ENCODE peak calls at places on chromosomes 5 and 9, in nine cellular contexts. One of them, this sample, is unnamed. For H3K27me3, the result is how much of the 10 kb centered on the place peaks cover.

GRCh38 chr5:126970517-126971017 is 59.8 kb downstream of the MARCHF3 start:
- DNase-seq in tibial nerve: no peak
- DNase-seq in neuronal stem cell: no peak
- DNase-seq in CD8-positive, alpha-beta T cell: no peak
- DNase-seq in heart left ventricle: peak
- DNase-seq in CD4-positive, CD25-positive, alpha-beta regulatory T cell: no peak
- DNase-seq in heart right ventricle: no peak
- DNase-seq in psoas muscle: no peak
- DNase-seq in uterus: no peak
- DNase-seq in this sample: no peak

GRCh38 chr5:14663734-14664269 is 716 bp upstream of the OTULIN start:
- DNase-seq in tibial nerve: no peak
- DNase-seq in neuronal stem cell: no peak
- DNase-seq in CD8-positive, alpha-beta T cell: no peak
- DNase-seq in heart left ventricle: peak
- DNase-seq in CD4-positive, CD25-positive, alpha-beta regulatory T cell: no peak
- DNase-seq in heart right ventricle: no peak
- DNase-seq in psoas muscle: no peak
- DNase-seq in uterus: no peak
- DNase-seq in this sample: no peak

GRCh38 chr9:129889936-129890717 is 54.9 kb downstream of the USP20 start:
- DNase-seq in tibial nerve: no peak
- DNase-seq in neuronal stem cell: no peak
- DNase-seq in CD8-positive, alpha-beta T cell: peak
- DNase-seq in heart left ventricle: no peak
- DNase-seq in CD4-positive, CD25-positive, alpha-beta regulatory T cell: peak
- DNase-seq in heart right ventricle: no peak
- DNase-seq in psoas muscle: no peak
- DNase-seq in uterus: no peak
- DNase-seq in this sample: peak

GRCh38 chr5:114898602-114899001 is 271.1 kb downstream of the TRIM36 start:
- DNase-seq in tibial nerve: no peak
- DNase-seq in neuronal stem cell: no peak
- DNase-seq in CD8-positive, alpha-beta T cell: no peak
- DNase-seq in heart left ventricle: no peak
- DNase-seq in CD4-positive, CD25-positive, alpha-beta regulatory T cell: no peak
- DNase-seq in heart right ventricle: no peak
- DNase-seq in psoas muscle: no peak
- DNase-seq in uterus: no peak
- DNase-seq in this sample: no peak

GRCh38 chr5:135269828-135270545 is 129.0 kb downstream of the MACROH2A1 start:
- DNase-seq in tibial nerve: no peak
- DNase-seq in neuronal stem cell: no peak
- DNase-seq in CD8-positive, alpha-beta T cell: no peak
- DNase-seq in heart left ventricle: no peak
- DNase-seq in CD4-positive, CD25-positive, alpha-beta regulatory T cell: no peak
- DNase-seq in heart right ventricle: no peak
- DNase-seq in psoas muscle: peak
- DNase-seq in uterus: peak
- DNase-seq in this sample: no peak

GRCh38 chr5:177471610-177472356 is 1.7 kb downstream of the DBN1 start:
- DNase-seq in tibial nerve: peak
- DNase-seq in neuronal stem cell: no peak
- DNase-seq in CD8-positive, alpha-beta T cell: peak
- DNase-seq in heart left ventricle: no peak
- DNase-seq in CD4-positive, CD25-positive, alpha-beta regulatory T cell: no peak
- DNase-seq in heart right ventricle: peak
- DNase-seq in psoas muscle: peak
- DNase-seq in uterus: no peak
- DNase-seq in this sample: no peak

GRCh38 chr9:110745656-110746055 is 77.1 kb downstream of the MUSK start:
- DNase-seq in tibial nerve: no peak
- DNase-seq in neuronal stem cell: no peak
- DNase-seq in CD8-positive, alpha-beta T cell: no peak
- DNase-seq in heart left ventricle: no peak
- DNase-seq in CD4-positive, CD25-positive, alpha-beta regulatory T cell: no peak
- DNase-seq in heart right ventricle: no peak
- DNase-seq in psoas muscle: peak
- DNase-seq in uterus: no peak
- DNase-seq in this sample: no peak

GRCh38 chr5:133370281-133370890 is 242.0 kb downstream of the FSTL4 start:
- DNase-seq in tibial nerve: no peak
- DNase-seq in neuronal stem cell: no peak
- DNase-seq in CD8-positive, alpha-beta T cell: no peak
- DNase-seq in heart left ventricle: no peak
- DNase-seq in CD4-positive, CD25-positive, alpha-beta regulatory T cell: no peak
- DNase-seq in heart right ventricle: no peak
- DNase-seq in psoas muscle: no peak
- DNase-seq in uterus: no peak
- DNase-seq in this sample: no peak

GRCh38 chr9:88684046-88684445 is 149.1 kb downstream of the NXNL2 start:
- DNase-seq in tibial nerve: no peak
- DNase-seq in neuronal stem cell: no peak
- DNase-seq in CD8-positive, alpha-beta T cell: no peak
- DNase-seq in heart left ventricle: no peak
- DNase-seq in CD4-positive, CD25-positive, alpha-beta regulatory T cell: no peak
- DNase-seq in heart right ventricle: no peak
- DNase-seq in psoas muscle: no peak
- DNase-seq in uterus: no peak
- DNase-seq in this sample: no peak

GRCh38 chr9:129362287-129363098 is 184.4 kb upstream of the IER5L start:
- DNase-seq in tibial nerve: no peak
- DNase-seq in neuronal stem cell: no peak
- DNase-seq in CD8-positive, alpha-beta T cell: no peak
- DNase-seq in heart left ventricle: no peak
- DNase-seq in CD4-positive, CD25-positive, alpha-beta regulatory T cell: no peak
- DNase-seq in heart right ventricle: no peak
- DNase-seq in psoas muscle: no peak
- DNase-seq in uterus: no peak
- DNase-seq in this sample: peak

GRCh38 chr5:72292411-72292810 is 27.6 kb downstream of the MRPS27 start:
- DNase-seq in tibial nerve: no peak
- DNase-seq in neuronal stem cell: no peak
- DNase-seq in CD8-positive, alpha-beta T cell: no peak
- DNase-seq in heart left ventricle: no peak
- DNase-seq in CD4-positive, CD25-positive, alpha-beta regulatory T cell: no peak
- DNase-seq in heart right ventricle: no peak
- DNase-seq in psoas muscle: no peak
- DNase-seq in uterus: no peak
- DNase-seq in this sample: no peak

GRCh38 chr9:109315889-109316640 is 4.8 kb downstream of the EPB41L4B start:
- DNase-seq in tibial nerve: peak
- DNase-seq in neuronal stem cell: no peak
- DNase-seq in CD8-positive, alpha-beta T cell: no peak
- DNase-seq in heart left ventricle: peak
- DNase-seq in CD4-positive, CD25-positive, alpha-beta regulatory T cell: no peak
- DNase-seq in heart right ventricle: peak
- DNase-seq in psoas muscle: peak
- DNase-seq in uterus: no peak
- DNase-seq in this sample: peak

GRCh38 chr9:68780735-68781134 is 75.7 kb downstream of the PIP5K1B start:
- DNase-seq in tibial nerve: no peak
- DNase-seq in neuronal stem cell: no peak
- DNase-seq in CD8-positive, alpha-beta T cell: no peak
- DNase-seq in heart left ventricle: no peak
- DNase-seq in CD4-positive, CD25-positive, alpha-beta regulatory T cell: no peak
- DNase-seq in heart right ventricle: no peak
- DNase-seq in psoas muscle: no peak
- DNase-seq in uterus: no peak
- DNase-seq in this sample: no peak

DNA sequence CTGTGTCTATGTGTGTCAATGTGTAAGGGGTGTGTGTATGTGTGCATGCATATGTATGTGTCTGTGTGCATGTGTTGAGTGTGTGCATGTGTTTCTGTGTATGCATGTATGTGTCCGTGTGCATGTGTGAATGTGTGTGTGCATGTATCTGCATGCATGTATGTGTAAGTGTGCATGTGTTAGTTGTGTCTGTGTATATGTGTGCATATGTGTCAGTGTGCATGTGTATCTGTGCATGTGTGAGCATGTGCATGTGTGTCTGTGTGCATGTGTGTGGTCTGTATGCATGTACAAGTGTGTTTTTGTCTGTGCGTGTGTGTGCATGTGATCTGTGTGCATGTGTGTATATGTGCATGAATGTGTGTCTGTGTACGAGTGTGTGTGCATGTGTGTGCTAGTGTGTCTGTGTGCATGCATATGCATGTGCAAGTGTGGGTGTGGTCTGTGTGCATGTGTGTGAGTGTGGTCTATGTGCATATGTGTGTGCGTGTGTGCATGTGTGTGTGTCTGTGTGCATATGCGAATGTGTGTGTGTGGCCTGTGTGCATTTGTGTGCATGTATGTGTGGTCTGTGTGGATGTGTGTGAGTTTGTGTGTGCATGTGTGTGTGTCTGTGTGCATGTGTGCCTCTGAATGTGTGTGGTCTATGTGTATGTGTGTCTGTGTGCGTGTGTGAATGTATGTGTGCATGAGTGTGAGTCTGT is 9.6 kb downstream of the FAM163B start:
- DNase-seq in tibial nerve: no peak
- DNase-seq in neuronal stem cell: no peak
- DNase-seq in CD8-positive, alpha-beta T cell: no peak
- DNase-seq in heart left ventricle: no peak
- DNase-seq in CD4-positive, CD25-positive, alpha-beta regulatory T cell: no peak
- DNase-seq in heart right ventricle: no peak
- DNase-seq in psoas muscle: no peak
- DNase-seq in uterus: no peak
- DNase-seq in this sample: no peak
- H3K27me3 ChIP-seq in tibial nerve: under half
- H3K27me3 ChIP-seq in neuronal stem cell: under half
- H3K27me3 ChIP-seq in CD8-positive, alpha-beta T cell: under half
- H3K27me3 ChIP-seq in heart left ventricle: under half
- H3K27me3 ChIP-seq in CD4-positive, CD25-positive, alpha-beta regulatory T cell: under half
- H3K27me3 ChIP-seq in heart right ventricle: under half
- H3K27me3 ChIP-seq in psoas muscle: under half
- H3K27me3 ChIP-seq in uterus: under half
- H3K27me3 ChIP-seq in this sample: under half

GRCh38 chr5:16897284-16897704 is 38.8 kb downstream of the MYO10 start:
- DNase-seq in tibial nerve: no peak
- DNase-seq in neuronal stem cell: no peak
- DNase-seq in CD8-positive, alpha-beta T cell: no peak
- DNase-seq in heart left ventricle: no peak
- DNase-seq in CD4-positive, CD25-positive, alpha-beta regulatory T cell: no peak
- DNase-seq in heart right ventricle: no peak
- DNase-seq in psoas muscle: no peak
- DNase-seq in uterus: no peak
- DNase-seq in this sample: no peak
- H3K4me3 ChIP-seq in tibial nerve: no peak
- H3K4me3 ChIP-seq in neuronal stem cell: no peak
- H3K4me3 ChIP-seq in CD8-positive, alpha-beta T cell: no peak
- H3K4me3 ChIP-seq in heart left ventricle: no peak
- H3K4me3 ChIP-seq in CD4-positive, CD25-positive, alpha-beta regulatory T cell: no peak
- H3K4me3 ChIP-seq in heart right ventricle: no peak
- H3K4me3 ChIP-seq in psoas muscle: no peak
- H3K4me3 ChIP-seq in uterus: no peak
- H3K4me3 ChIP-seq in this sample: no peak

GRCh38 chr9:124355941-124356744 is 59.1 kb downstream of the PSMB7 start:
- DNase-seq in tibial nerve: no peak
- DNase-seq in neuronal stem cell: no peak
- DNase-seq in CD8-positive, alpha-beta T cell: no peak
- DNase-seq in heart left ventricle: no peak
- DNase-seq in CD4-positive, CD25-positive, alpha-beta regulatory T cell: no peak
- DNase-seq in heart right ventricle: no peak
- DNase-seq in psoas muscle: no peak
- DNase-seq in uterus: no peak
- DNase-seq in this sample: no peak

GRCh38 chr9:124359426-124359825 is 55.8 kb downstream of the PSMB7 start:
- DNase-seq in tibial nerve: no peak
- DNase-seq in neuronal stem cell: no peak
- DNase-seq in CD8-positive, alpha-beta T cell: no peak
- DNase-seq in heart left ventricle: no peak
- DNase-seq in CD4-positive, CD25-positive, alpha-beta regulatory T cell: no peak
- DNase-seq in heart right ventricle: no peak
- DNase-seq in psoas muscle: no peak
- DNase-seq in uterus: no peak
- DNase-seq in this sample: no peak

GRCh38 chr9:124356745-124357390 is 58.4 kb downstream of the PSMB7 start:
- DNase-seq in tibial nerve: no peak
- DNase-seq in neuronal stem cell: no peak
- DNase-seq in CD8-positive, alpha-beta T cell: no peak
- DNase-seq in heart left ventricle: no peak
- DNase-seq in CD4-positive, CD25-positive, alpha-beta regulatory T cell: no peak
- DNase-seq in heart right ventricle: no peak
- DNase-seq in psoas muscle: no peak
- DNase-seq in uterus: no peak
- DNase-seq in this sample: no peak

GRCh38 chr9:124358617-124359016 is 56.6 kb downstream of the PSMB7 start:
- DNase-seq in tibial nerve: no peak
- DNase-seq in neuronal stem cell: no peak
- DNase-seq in CD8-positive, alpha-beta T cell: no peak
- DNase-seq in heart left ventricle: no peak
- DNase-seq in CD4-positive, CD25-positive, alpha-beta regulatory T cell: no peak
- DNase-seq in heart right ventricle: no peak
- DNase-seq in psoas muscle: no peak
- DNase-seq in uterus: no peak
- DNase-seq in this sample: no peak

DNA sequence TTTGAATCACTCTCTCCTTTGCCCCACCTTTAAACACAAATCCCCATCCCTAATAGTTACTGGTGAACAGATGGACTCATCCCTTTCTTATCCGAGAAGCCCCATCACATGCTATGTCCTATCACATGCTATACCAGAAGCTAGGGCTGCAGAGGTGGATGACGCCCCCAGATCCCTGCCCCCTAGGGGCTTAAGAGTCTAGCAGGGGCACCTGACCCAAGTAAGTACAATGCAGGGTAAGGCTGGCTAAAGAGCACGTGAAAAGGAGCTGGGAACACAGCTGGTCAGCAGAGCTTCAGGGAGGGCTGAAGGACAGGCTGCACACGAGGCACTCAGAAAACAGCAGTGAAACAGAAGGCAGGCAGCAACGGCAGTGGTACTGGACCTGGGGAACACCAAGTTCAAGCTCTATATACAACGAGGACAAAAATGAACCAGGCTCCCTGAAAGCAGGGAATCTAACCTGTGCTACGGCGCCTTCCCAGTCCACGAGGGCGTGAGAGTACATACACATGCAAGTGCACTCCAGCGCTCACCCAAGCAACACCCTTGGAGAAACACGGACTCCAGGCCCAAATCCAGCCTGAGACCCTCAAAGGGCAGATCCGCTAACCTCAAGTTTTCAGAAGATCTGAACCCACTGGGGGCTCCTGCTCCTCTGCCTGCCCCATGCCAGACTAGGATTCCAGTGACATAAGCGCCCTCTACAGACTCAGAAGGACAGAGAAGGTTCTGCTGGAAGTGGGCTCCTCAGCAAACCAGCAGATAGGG is 57.5 kb downstream of the PSMB7 start:
- DNase-seq in tibial nerve: no peak
- DNase-seq in neuronal stem cell: no peak
- DNase-seq in CD8-positive, alpha-beta T cell: no peak
- DNase-seq in heart left ventricle: no peak
- DNase-seq in CD4-positive, CD25-positive, alpha-beta regulatory T cell: no peak
- DNase-seq in heart right ventricle: no peak
- DNase-seq in psoas muscle: no peak
- DNase-seq in uterus: no peak
- DNase-seq in this sample: no peak
- H3K27me3 ChIP-seq in tibial nerve: under half
- H3K27me3 ChIP-seq in neuronal stem cell: under half
- H3K27me3 ChIP-seq in CD8-positive, alpha-beta T cell: under half
- H3K27me3 ChIP-seq in heart left ventricle: under half
- H3K27me3 ChIP-seq in CD4-positive, CD25-positive, alpha-beta regulatory T cell: under half
- H3K27me3 ChIP-seq in heart right ventricle: under half
- H3K27me3 ChIP-seq in psoas muscle: under half
- H3K27me3 ChIP-seq in uterus: under half
- H3K27me3 ChIP-seq in this sample: under half

GRCh38 chr5:158559643-158560042 is 540.1 kb downstream of the EBF1 start:
- DNase-seq in tibial nerve: no peak
- DNase-seq in neuronal stem cell: no peak
- DNase-seq in CD8-positive, alpha-beta T cell: no peak
- DNase-seq in heart left ventricle: no peak
- DNase-seq in CD4-positive, CD25-positive, alpha-beta regulatory T cell: no peak
- DNase-seq in heart right ventricle: no peak
- DNase-seq in psoas muscle: no peak
- DNase-seq in uterus: no peak
- DNase-seq in this sample: no peak
- H3K4me3 ChIP-seq in tibial nerve: no peak
- H3K4me3 ChIP-seq in neuronal stem cell: no peak
- H3K4me3 ChIP-seq in CD8-positive, alpha-beta T cell: no peak
- H3K4me3 ChIP-seq in heart left ventricle: no peak
- H3K4me3 ChIP-seq in CD4-positive, CD25-positive, alpha-beta regulatory T cell: no peak
- H3K4me3 ChIP-seq in heart right ventricle: no peak
- H3K4me3 ChIP-seq in psoas muscle: no peak
- H3K4me3 ChIP-seq in uterus: no peak
- H3K4me3 ChIP-seq in this sample: no peak

This sample was measured in lower lobe of right lung.